ENCODE peak calls at places on chromosomes 6 and 20, in seven cellular contexts. One of them, this sample, is unnamed.

GRCh38 chr6:90135672-90136071 is 161.0 kb downstream of the BACH2 start:
- DNase-seq in cardiac muscle cell: peak; percentile 62
- DNase-seq in transverse colon: no peak
- DNase-seq in fibroblast of mammary gland: peak; percentile 90
- DNase-seq in HFF-Myc: no peak
- DNase-seq in heart right ventricle: no peak
- DNase-seq in IMR-90: peak; percentile 90
- DNase-seq in this sample: no peak

GRCh38 chr6:39225543-39225942 is 3.7 kb downstream of the KCNK5 start:
- DNase-seq in cardiac muscle cell: no peak
- DNase-seq in transverse colon: peak; percentile 76
- DNase-seq in fibroblast of mammary gland: no peak
- DNase-seq in HFF-Myc: no peak
- DNase-seq in heart right ventricle: no peak
- DNase-seq in IMR-90: no peak
- DNase-seq in this sample: no peak

GRCh38 chr6:118580585-118581419 is 32.7 kb downstream of the PLN start:
- DNase-seq in cardiac muscle cell: peak; percentile 95
- DNase-seq in transverse colon: no peak
- DNase-seq in fibroblast of mammary gland: peak; percentile 91
- DNase-seq in HFF-Myc: peak; percentile 67
- DNase-seq in heart right ventricle: peak; percentile 43
- DNase-seq in IMR-90: peak; percentile 78
- DNase-seq in this sample: peak; percentile 83

GRCh38 chr6:34546551-34547321 is 9.4 kb downstream of the SPDEF start:
- DNase-seq in cardiac muscle cell: peak; percentile 27
- DNase-seq in transverse colon: peak; percentile 71
- DNase-seq in fibroblast of mammary gland: no peak
- DNase-seq in HFF-Myc: no peak
- DNase-seq in heart right ventricle: peak; percentile 21
- DNase-seq in IMR-90: no peak
- DNase-seq in this sample: peak; percentile 34

GRCh38 chr6:153087436-153087835 is 43.6 kb downstream of the RGS17 start:
- DNase-seq in cardiac muscle cell: no peak
- DNase-seq in transverse colon: no peak
- DNase-seq in fibroblast of mammary gland: no peak
- DNase-seq in HFF-Myc: no peak
- DNase-seq in heart right ventricle: no peak
- DNase-seq in IMR-90: no peak
- DNase-seq in this sample: no peak

GRCh38 chr20:49642808-49643207 is 70.9 kb downstream of the B4GALT5 start:
- DNase-seq in cardiac muscle cell: no peak
- DNase-seq in transverse colon: no peak
- DNase-seq in fibroblast of mammary gland: no peak
- DNase-seq in HFF-Myc: no peak
- DNase-seq in heart right ventricle: no peak
- DNase-seq in IMR-90: no peak
- DNase-seq in this sample: no peak

GRCh38 chr20:43178079-43178478 is 11.6 kb downstream of the PTPRT start:
- DNase-seq in cardiac muscle cell: no peak
- DNase-seq in transverse colon: no peak
- DNase-seq in fibroblast of mammary gland: no peak
- DNase-seq in HFF-Myc: no peak
- DNase-seq in heart right ventricle: peak; percentile 23
- DNase-seq in IMR-90: no peak
- DNase-seq in this sample: no peak

GRCh38 chr6:119541132-119541905 is 191.8 kb upstream of the MAN1A1 start:
- DNase-seq in cardiac muscle cell: peak; percentile 97
- DNase-seq in transverse colon: no peak
- DNase-seq in fibroblast of mammary gland: peak; percentile 100
- DNase-seq in HFF-Myc: peak; percentile 97
- DNase-seq in heart right ventricle: no peak
- DNase-seq in IMR-90: peak; percentile 100
- DNase-seq in this sample: peak; percentile 97

GRCh38 chr6:52598123-52598823 is 21.4 kb upstream of the TRAM2 start:
- DNase-seq in cardiac muscle cell: peak; percentile 88
- DNase-seq in transverse colon: peak; percentile 52
- DNase-seq in fibroblast of mammary gland: peak; percentile 86
- DNase-seq in HFF-Myc: no peak
- DNase-seq in heart right ventricle: peak; percentile 76
- DNase-seq in IMR-90: peak; percentile 74
- DNase-seq in this sample: peak; percentile 77

GRCh38 chr6:155647354-155647753 is 191.7 kb upstream of the NOX3 start:
- DNase-seq in cardiac muscle cell: peak; percentile 10
- DNase-seq in transverse colon: no peak
- DNase-seq in fibroblast of mammary gland: no peak
- DNase-seq in HFF-Myc: no peak
- DNase-seq in heart right ventricle: no peak
- DNase-seq in IMR-90: peak; percentile 16
- DNase-seq in this sample: no peak

GRCh38 chr6:168301648-168302398 is 17.8 kb downstream of the DACT2 start:
- DNase-seq in cardiac muscle cell: no peak
- DNase-seq in transverse colon: peak; percentile 44
- DNase-seq in fibroblast of mammary gland: no peak
- DNase-seq in HFF-Myc: no peak
- DNase-seq in heart right ventricle: no peak
- DNase-seq in IMR-90: no peak
- DNase-seq in this sample: no peak

GRCh38 chr6:148487461-148487860 is 144.8 kb downstream of the SASH1 start:
- DNase-seq in cardiac muscle cell: no peak
- DNase-seq in transverse colon: no peak
- DNase-seq in fibroblast of mammary gland: no peak
- DNase-seq in HFF-Myc: no peak
- DNase-seq in heart right ventricle: no peak
- DNase-seq in IMR-90: no peak
- DNase-seq in this sample: no peak

GRCh38 chr20:22984611-22985010 is 50.5 kb upstream of the SSTR4 start:
- DNase-seq in cardiac muscle cell: no peak
- DNase-seq in transverse colon: no peak
- DNase-seq in fibroblast of mammary gland: no peak
- DNase-seq in HFF-Myc: no peak
- DNase-seq in heart right ventricle: no peak
- DNase-seq in IMR-90: no peak
- DNase-seq in this sample: no peak

GRCh38 chr6:56714982-56715456 is 72.3 kb upstream of the DST start:
- DNase-seq in cardiac muscle cell: peak; percentile 54
- DNase-seq in transverse colon: no peak
- DNase-seq in fibroblast of mammary gland: peak; percentile 84
- DNase-seq in HFF-Myc: no peak
- DNase-seq in heart right ventricle: no peak
- DNase-seq in IMR-90: peak; percentile 92
- DNase-seq in this sample: peak; percentile 93

GRCh38 chr6:2448826-2449571 is 203.6 kb upstream of the GMDS start:
- DNase-seq in cardiac muscle cell: peak; percentile 90
- DNase-seq in transverse colon: peak; percentile 43
- DNase-seq in fibroblast of mammary gland: peak; percentile 89
- DNase-seq in HFF-Myc: peak; percentile 87
- DNase-seq in heart right ventricle: peak; percentile 36
- DNase-seq in IMR-90: peak; percentile 89
- DNase-seq in this sample: peak; percentile 91

GRCh38 chr20:19850190-19850533 is 92.1 kb downstream of the RIN2 start:
- DNase-seq in cardiac muscle cell: peak; percentile 47
- DNase-seq in transverse colon: no peak
- DNase-seq in fibroblast of mammary gland: no peak
- DNase-seq in HFF-Myc: no peak
- DNase-seq in heart right ventricle: peak; percentile 22
- DNase-seq in IMR-90: no peak
- DNase-seq in this sample: no peak

GRCh38 chr20:49310695-49311094 is 32.8 kb upstream of the ZNFX1 start:
- DNase-seq in cardiac muscle cell: peak; percentile 31
- DNase-seq in transverse colon: no peak
- DNase-seq in fibroblast of mammary gland: peak; percentile 54
- DNase-seq in HFF-Myc: no peak
- DNase-seq in heart right ventricle: no peak
- DNase-seq in IMR-90: peak; percentile 19
- DNase-seq in this sample: peak; percentile 37

GRCh38 chr6:92122746-92123145 is 1296.6 kb downstream of the EPHA7 start:
- DNase-seq in cardiac muscle cell: peak; percentile 0
- DNase-seq in transverse colon: no peak
- DNase-seq in fibroblast of mammary gland: no peak
- DNase-seq in HFF-Myc: no peak
- DNase-seq in heart right ventricle: no peak
- DNase-seq in IMR-90: peak; percentile 1
- DNase-seq in this sample: no peak

GRCh38 chr6:85078071-85078470 is 313.7 kb upstream of the TBX18 start:
- DNase-seq in cardiac muscle cell: peak; percentile 83
- DNase-seq in transverse colon: no peak
- DNase-seq in fibroblast of mammary gland: peak; percentile 95
- DNase-seq in HFF-Myc: peak; percentile 73
- DNase-seq in heart right ventricle: no peak
- DNase-seq in IMR-90: peak; percentile 84
- DNase-seq in this sample: peak; percentile 88

GRCh38 chr20:63224272-63225081 is 8.5 kb upstream of the YTHDF1 start:
- DNase-seq in cardiac muscle cell: peak; percentile 77
- DNase-seq in transverse colon: peak; percentile 22
- DNase-seq in fibroblast of mammary gland: peak; percentile 57
- DNase-seq in HFF-Myc: no peak
- DNase-seq in heart right ventricle: peak; percentile 31
- DNase-seq in IMR-90: peak; percentile 44
- DNase-seq in this sample: no peak

GRCh38 chr6:118896339-118897136 is 2.6 kb downstream of the ASF1A start:
- DNase-seq in cardiac muscle cell: peak; percentile 62
- DNase-seq in transverse colon: no peak
- DNase-seq in fibroblast of mammary gland: peak; percentile 63
- DNase-seq in HFF-Myc: no peak
- DNase-seq in heart right ventricle: no peak
- DNase-seq in IMR-90: peak; percentile 69
- DNase-seq in this sample: peak; percentile 62

GRCh38 chr6:168524644-168525043 is 83.7 kb downstream of the SMOC2 start:
- DNase-seq in cardiac muscle cell: no peak
- DNase-seq in transverse colon: no peak
- DNase-seq in fibroblast of mammary gland: peak; percentile 39
- DNase-seq in HFF-Myc: no peak
- DNase-seq in heart right ventricle: no peak
- DNase-seq in IMR-90: no peak
- DNase-seq in this sample: no peak

GRCh38 chr20:29689411-29690225 is 1567.8 kb upstream of the DEFB115 start:
- DNase-seq in cardiac muscle cell: peak; percentile 65
- DNase-seq in transverse colon: no peak
- DNase-seq in fibroblast of mammary gland: peak; percentile 1
- DNase-seq in HFF-Myc: no peak
- DNase-seq in heart right ventricle: peak; percentile 32
- DNase-seq in IMR-90: no peak
- DNase-seq in this sample: no peak

GRCh38 chr6:163137036-163137435 is 277.5 kb upstream of the QKI start:
- DNase-seq in cardiac muscle cell: no peak
- DNase-seq in transverse colon: no peak
- DNase-seq in fibroblast of mammary gland: no peak
- DNase-seq in HFF-Myc: no peak
- DNase-seq in heart right ventricle: no peak
- DNase-seq in IMR-90: no peak
- DNase-seq in this sample: no peak

GRCh38 chr6:54697423-54697822 is 149.1 kb upstream of the FAM83B start:
- DNase-seq in cardiac muscle cell: peak; percentile 23
- DNase-seq in transverse colon: no peak
- DNase-seq in fibroblast of mammary gland: peak; percentile 19
- DNase-seq in HFF-Myc: peak; percentile 25
- DNase-seq in heart right ventricle: no peak
- DNase-seq in IMR-90: peak; percentile 16
- DNase-seq in this sample: no peak

GRCh38 chr6:90350689-90351554 is 54.3 kb upstream of the BACH2 start:
- DNase-seq in cardiac muscle cell: no peak
- DNase-seq in transverse colon: no peak
- DNase-seq in fibroblast of mammary gland: no peak
- DNase-seq in HFF-Myc: no peak
- DNase-seq in heart right ventricle: no peak
- DNase-seq in IMR-90: peak; percentile 17
- DNase-seq in this sample: no peak

GRCh38 chr6:44129841-44130322 is 2.5 kb downstream of the TMEM63B start:
- DNase-seq in cardiac muscle cell: no peak
- DNase-seq in transverse colon: no peak
- DNase-seq in fibroblast of mammary gland: no peak
- DNase-seq in HFF-Myc: no peak
- DNase-seq in heart right ventricle: no peak
- DNase-seq in IMR-90: no peak
- DNase-seq in this sample: no peak

GRCh38 chr6:166168616-166169548 is 1.2 kb upstream of the TBXT start:
- DNase-seq in cardiac muscle cell: no peak
- DNase-seq in transverse colon: no peak
- DNase-seq in fibroblast of mammary gland: peak; percentile 2
- DNase-seq in HFF-Myc: no peak
- DNase-seq in heart right ventricle: no peak
- DNase-seq in IMR-90: no peak
- DNase-seq in this sample: no peak
- H3K4me3 ChIP-seq in cardiac muscle cell: peak overlapping the region; percentile 27
- H3K4me3 ChIP-seq in transverse colon: no peak overlapping the region
- H3K4me3 ChIP-seq in fibroblast of mammary gland: no peak overlapping the region
- H3K4me3 ChIP-seq in HFF-Myc: no peak overlapping the region
- H3K4me3 ChIP-seq in heart right ventricle: peak overlapping the region; percentile 28
- H3K4me3 ChIP-seq in IMR-90: no peak overlapping the region
- H3K4me3 ChIP-seq in this sample: no peak overlapping the region

GRCh38 chr20:5627463-5628050 is 122.6 kb upstream of the SHLD1 start:
- DNase-seq in cardiac muscle cell: no peak
- DNase-seq in transverse colon: no peak
- DNase-seq in fibroblast of mammary gland: no peak
- DNase-seq in HFF-Myc: no peak
- DNase-seq in heart right ventricle: no peak
- DNase-seq in IMR-90: no peak
- DNase-seq in this sample: no peak
- TF ChIP-seq CTCF in cardiac muscle cell: no peak
- TF ChIP-seq CTCF in transverse colon: no peak
- TF ChIP-seq CTCF in fibroblast of mammary gland: no peak
- TF ChIP-seq CTCF in HFF-Myc: no peak
- TF ChIP-seq CTCF in heart right ventricle: no peak
- TF ChIP-seq CTCF in IMR-90: no peak
- TF ChIP-seq CTCF in this sample: no peak

DNA sequence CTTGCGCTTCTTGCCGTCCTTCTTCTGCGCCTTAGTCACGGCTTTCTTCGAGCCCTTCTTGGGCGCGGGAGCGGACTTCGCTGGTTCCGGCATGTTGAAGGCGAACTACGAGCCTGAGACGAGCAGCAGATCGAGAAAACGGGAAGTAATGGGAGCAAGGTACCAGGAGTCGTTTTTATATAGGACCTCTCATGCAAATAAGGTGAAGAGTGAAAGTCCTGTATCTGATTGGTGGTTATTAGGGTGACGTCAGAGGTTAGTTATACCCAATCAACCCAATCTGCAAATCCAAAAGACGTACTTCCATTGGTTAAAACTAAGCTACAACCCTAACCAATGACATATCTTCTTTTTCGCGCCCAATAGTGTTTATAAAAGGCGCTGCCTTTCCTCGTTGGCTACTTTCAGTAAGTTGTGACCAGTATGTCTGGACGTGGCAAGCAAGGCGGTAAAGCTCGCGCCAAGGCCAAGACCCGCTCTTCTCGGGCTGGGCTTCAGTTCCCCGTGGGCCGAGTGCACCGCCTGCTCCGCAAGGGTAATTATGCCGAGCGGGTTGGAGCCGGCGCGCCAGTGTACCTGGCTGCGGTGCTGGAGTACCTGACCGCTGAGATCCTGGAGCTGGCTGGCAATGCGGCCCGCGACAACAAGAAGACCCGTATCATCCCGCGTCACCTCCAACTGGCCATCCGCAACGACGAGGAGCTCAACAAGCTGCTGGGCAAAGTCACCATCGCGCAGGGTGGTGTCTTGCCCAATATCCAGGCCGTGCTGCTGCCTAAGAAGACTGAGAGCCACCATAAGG is 100.6 kb upstream of the PRSS16 start:
- DNase-seq in cardiac muscle cell: peak; percentile 100
- DNase-seq in transverse colon: peak; percentile 88
- DNase-seq in fibroblast of mammary gland: peak; percentile 100
- DNase-seq in HFF-Myc: peak; percentile 100
- DNase-seq in heart right ventricle: peak; percentile 86
- DNase-seq in IMR-90: peak; percentile 100
- DNase-seq in this sample: peak; percentile 98
- H3K4me3 ChIP-seq in cardiac muscle cell: peak overlapping the region; percentile 63
- H3K4me3 ChIP-seq in transverse colon: peak overlapping the region; percentile 50
- H3K4me3 ChIP-seq in fibroblast of mammary gland: peak overlapping the region; percentile 90
- H3K4me3 ChIP-seq in HFF-Myc: peak overlapping the region; percentile 58
- H3K4me3 ChIP-seq in heart right ventricle: peak overlapping the region; percentile 65
- H3K4me3 ChIP-seq in IMR-90: peak overlapping the region; percentile 85
- H3K4me3 ChIP-seq in this sample: peak overlapping the region; percentile 72

GRCh38 chr20:51563597-51564332 is 21.2 kb upstream of the NFATC2 start:
- DNase-seq in cardiac muscle cell: peak; percentile 88
- DNase-seq in transverse colon: peak; percentile 38
- DNase-seq in fibroblast of mammary gland: peak; percentile 80
- DNase-seq in HFF-Myc: peak; percentile 69
- DNase-seq in heart right ventricle: peak; percentile 73
- DNase-seq in IMR-90: peak; percentile 86
- DNase-seq in this sample: peak; percentile 88
- TF ChIP-seq CTCF in cardiac muscle cell: no peak
- TF ChIP-seq CTCF in transverse colon: no peak
- TF ChIP-seq CTCF in fibroblast of mammary gland: peak; percentile 7
- TF ChIP-seq CTCF in HFF-Myc: peak; percentile 9
- TF ChIP-seq CTCF in heart right ventricle: no peak
- TF ChIP-seq CTCF in IMR-90: peak; percentile 9
- TF ChIP-seq CTCF in this sample: no peak

This sample was measured in foreskin fibroblast.